ENCODE peak calls at places on chromosomes 11 and 22, in eight cellular contexts. D is CD8-positive, alpha-beta T cell; X is breast epithelium; E is uterus; Z is DND-41; Q is neural progenitor cell; P is brain microvascular endothelial cell; N is A673. J is an unnamed sample. For H3K27me3, the result is how much of the 10 kb centered on the place peaks cover.

GRCh38 chr22:36238348-36239149 is 778 bp downstream of the APOL2 start:
- DNase-seq in D (no peak), Q (no peak), X (no peak), P (no peak), N (peak), E (no peak), Z (peak), J (no peak)

GRCh38 chr11:127002669-127003259 is 2.2 kb upstream of the KIRREL3 start:
- DNase-seq in P (no peak), N (no peak), D (no peak), X (no peak), Z (no peak), E (no peak), Q (peak), J (no peak)

GRCh38 chr22:41308544-41308947 is 7.2 kb downstream of the ZC3H7B start:
- DNase-seq in Z (no peak), E (no peak), D (no peak), Q (no peak), N (peak), P (no peak), X (no peak), J (no peak)

GRCh38 chr11:72982286-72982685 is 159.8 kb downstream of the FCHSD2 start:
- DNase-seq in Q (no peak), Z (no peak), D (no peak), N (no peak), P (no peak), X (no peak), E (no peak), J (no peak)

GRCh38 chr11:2260491-2261364 is 9.7 kb downstream of the ASCL2 start:
- DNase-seq in E (no peak), Z (no peak), X (peak), D (no peak), Q (no peak), N (no peak), P (no peak), J (no peak)

GRCh38 chr11:103546236-103546635 is 437.0 kb downstream of the DYNC2H1 start:
- DNase-seq in N (no peak), Z (no peak), E (no peak), X (no peak), D (no peak), Q (no peak), P (peak), J (no peak)

GRCh38 chr22:40707154-40707553 is 27.9 kb downstream of the MCHR1 start:
- DNase-seq in N (no peak), P (no peak), D (no peak), Q (no peak), E (no peak), Z (no peak), X (no peak), J (no peak)

GRCh38 chr11:714436-714835 is 8.4 kb downstream of the EPS8L2 start:
- DNase-seq in N (no peak), X (no peak), Q (no peak), Z (no peak), E (no peak), P (no peak), D (no peak), J (no peak)

GRCh38 chr11:73308963-73309960 is 1.2 kb downstream of the ARHGEF17 start:
- DNase-seq in Q (peak), D (no peak), Z (no peak), N (peak), E (peak), P (peak), X (peak), J (no peak)

GRCh38 chr11:131077340-131077739 is 161.1 kb upstream of the SNX19 start:
- DNase-seq in D (no peak), X (no peak), E (no peak), Q (no peak), Z (no peak), N (no peak), P (no peak), J (no peak)

GRCh38 chr11:68002943-68003845 is 703 bp downstream of the UNC93B1 start:
- DNase-seq in N (no peak), P (no peak), X (no peak), Q (peak), E (no peak), Z (no peak), D (peak), J (no peak)

GRCh38 chr22:46068908-46069481 is 81.3 kb upstream of the PPARA start:
- DNase-seq in Z (peak), N (peak), X (peak), E (peak), Q (no peak), P (no peak), D (no peak), J (no peak)

GRCh38 chr22:30305519-30305905 is 16.2 kb upstream of the CASTOR1 start:
- DNase-seq in Z (peak), E (peak), N (no peak), P (no peak), D (peak), Q (no peak), X (no peak), J (no peak)

GRCh38 chr22:32991353-32992115 is 66.6 kb downstream of the SYN3 start:
- DNase-seq in Z (no peak), X (no peak), Q (no peak), D (no peak), E (peak), P (no peak), N (peak), J (peak)

GRCh38 chr11:17257200-17257599 is 19.3 kb upstream of the NUCB2 start:
- DNase-seq in P (peak), D (no peak), N (no peak), E (no peak), X (no peak), Z (no peak), Q (no peak), J (no peak)

GRCh38 chr11:67267188-67268035 is 1.1 kb downstream of the GRK2 start:
- DNase-seq in D (no peak), Q (no peak), Z (peak), X (no peak), E (peak), N (no peak), P (no peak), J (no peak)

GRCh38 chr11:78586452-78587046 is 11.9 kb upstream of the NARS2 start:
- DNase-seq in X (no peak), Z (no peak), N (peak), D (no peak), P (no peak), E (no peak), Q (no peak), J (no peak)

GRCh38 chr22:39429186-39429585 is 27.6 kb upstream of the MGAT3 start:
- DNase-seq in X (no peak), Z (no peak), P (no peak), N (no peak), Q (no peak), E (no peak), D (no peak), J (no peak)

GRCh38 chr11:43130616-43131015 is 181.2 kb upstream of the API5 start:
- DNase-seq in Q (peak), E (no peak), Z (no peak), P (no peak), N (peak), D (no peak), X (no peak), J (peak)

GRCh38 chr11:68267881-68268240 is 3.9 kb downstream of the C11orf24 start:
- DNase-seq in N (no peak), P (no peak), Q (no peak), E (no peak), D (no peak), X (no peak), Z (no peak), J (no peak)

GRCh38 chr22:48181168-48181955 is 1418.9 kb downstream of the TBC1D22A start:
- DNase-seq in P (no peak), Q (no peak), E (no peak), Z (no peak), D (no peak), N (no peak), X (no peak), J (no peak)

GRCh38 chr22:23754980-23755636 is 883 bp upstream of the VPREB3 start:
- DNase-seq in D (no peak), Q (no peak), Z (no peak), P (no peak), N (no peak), E (no peak), X (no peak), J (no peak)

GRCh38 chr11:90213322-90213721 is 9.5 kb downstream of the CHORDC1 start:
- DNase-seq in P (no peak), Q (no peak), E (no peak), D (no peak), Z (no peak), N (no peak), X (no peak), J (no peak)

GRCh38 chr11:68454767-68455166 is 5.8 kb upstream of the PPP6R3 start:
- DNase-seq in X (no peak), P (no peak), D (no peak), Q (peak), Z (no peak), E (no peak), N (no peak), J (no peak)

GRCh38 chr11:13026722-13027121 is 17.6 kb downstream of the RASSF10 start:
- DNase-seq in E (no peak), Q (peak), N (no peak), D (no peak), P (no peak), X (no peak), Z (no peak), J (no peak)

GRCh38 chr22:27331526-27332281 is 469.9 kb downstream of the MN1 start:
- DNase-seq in Q (peak), D (no peak), P (peak), Z (no peak), N (peak), X (no peak), E (no peak), J (peak)

GRCh38 chr11:16572946-16573345 is 165.5 kb upstream of the C11orf58 start:
- DNase-seq in E (no peak), N (peak), Q (no peak), D (no peak), X (no peak), Z (no peak), P (no peak), J (no peak)

GRCh38 chr11:86934263-86934932 is 20.8 kb downstream of the FZD4 start:
- DNase-seq in D (no peak), N (no peak), E (no peak), P (no peak), X (no peak), Z (no peak), Q (no peak), J (no peak)

GRCh38 chr22:44583076-44583760 is 85.2 kb upstream of the RTL6 start:
- DNase-seq in X (peak), Z (no peak), Q (no peak), N (peak), E (peak), P (no peak), D (no peak), J (peak)

GRCh38 chr22:29570912-29571549 is 9.9 kb downstream of the NIPSNAP1 start:
- DNase-seq in X (no peak), E (no peak), Z (no peak), Q (no peak), P (no peak), N (no peak), D (no peak), J (no peak)

GRCh38 chr22:17120711-17121234 is 387 bp downstream of the TMEM121B start:
- DNase-seq in X (no peak), Q (peak), P (no peak), Z (peak), N (peak), D (no peak), E (no peak), J (peak)

GRCh38 chr11:79419120-79419519 is 21.7 kb downstream of the TENM4 start:
- DNase-seq in D (no peak), X (no peak), P (peak), E (no peak), N (no peak), Q (no peak), Z (no peak), J (no peak)

GRCh38 chr11:87359401-87359800 is 321.7 kb downstream of the TMEM135 start:
- DNase-seq in N (no peak), X (no peak), P (no peak), D (no peak), Z (no peak), E (no peak), Q (no peak), J (no peak)

GRCh38 chr11:87445002-87445401 is 407.3 kb downstream of the TMEM135 start:
- DNase-seq in Z (no peak), D (no peak), N (no peak), X (no peak), P (peak), E (no peak), Q (no peak), J (no peak)

GRCh38 chr22:25777870-25778269 is 35.9 kb downstream of the MYO18B start:
- DNase-seq in E (no peak), Z (peak), P (peak), N (peak), Q (peak), D (no peak), X (no peak), J (peak)
- TF ChIP-seq CTCF in E (no peak), Z (peak), P (peak), N (peak), Q (peak), D (no peak), X (no peak), J (peak)

GRCh38 chr22:19739448-19739895 is 16.1 kb downstream of the GP1BB start:
- DNase-seq in E (no peak), X (no peak), D (no peak), N (no peak), P (no peak), Z (no peak), Q (no peak), J (no peak)
- H3K4me3 ChIP-seq in E (no peak), X (no peak), D (no peak), N (no peak), P (no peak), Z (no peak), Q (no peak), J (no peak)

GRCh38 chr11:57160665-57161064 is 21.1 kb upstream of the LRRC55 start:
- DNase-seq in Q (no peak), E (no peak), P (no peak), X (no peak), D (no peak), N (no peak), Z (no peak), J (no peak)

GRCh38 chr11:57156928-57157327 is 24.8 kb upstream of the LRRC55 start:
- DNase-seq in D (no peak), X (no peak), P (no peak), N (no peak), E (no peak), Z (no peak), Q (no peak), J (no peak)

GRCh38 chr11:57157624-57158023 is 24.1 kb upstream of the LRRC55 start:
- DNase-seq in X (no peak), E (no peak), N (no peak), Q (no peak), Z (no peak), D (no peak), P (no peak), J (no peak)

GRCh38 chr11:57158180-57158579 is 23.6 kb upstream of the LRRC55 start:
- DNase-seq in E (no peak), Z (no peak), X (no peak), Q (no peak), P (no peak), N (no peak), D (no peak), J (no peak)

GRCh38 chr11:57158582-57158981 is 23.2 kb upstream of the LRRC55 start:
- DNase-seq in Q (no peak), N (no peak), P (no peak), E (no peak), Z (no peak), D (no peak), X (no peak), J (no peak)
- H3K27me3 ChIP-seq in Q (under half), N (under half), P (under half), E (under half), Z (under half), D (under half), X (under half), J (under half)

GRCh38 chr11:81959341-81959740 is 774.3 kb downstream of the FAM181B start:
- DNase-seq in E (no peak), N (no peak), P (peak), X (no peak), Q (peak), D (no peak), Z (no peak), J (no peak)

GRCh38 chr11:81966340-81966739 is 767.3 kb downstream of the FAM181B start:
- DNase-seq in P (no peak), N (no peak), Q (no peak), Z (no peak), X (no peak), D (no peak), E (no peak), J (no peak)

GRCh38 chr11:81967242-81967641 is 766.4 kb downstream of the FAM181B start:
- DNase-seq in Z (no peak), D (no peak), Q (no peak), P (peak), N (no peak), X (no peak), E (no peak), J (no peak)

DNA sequence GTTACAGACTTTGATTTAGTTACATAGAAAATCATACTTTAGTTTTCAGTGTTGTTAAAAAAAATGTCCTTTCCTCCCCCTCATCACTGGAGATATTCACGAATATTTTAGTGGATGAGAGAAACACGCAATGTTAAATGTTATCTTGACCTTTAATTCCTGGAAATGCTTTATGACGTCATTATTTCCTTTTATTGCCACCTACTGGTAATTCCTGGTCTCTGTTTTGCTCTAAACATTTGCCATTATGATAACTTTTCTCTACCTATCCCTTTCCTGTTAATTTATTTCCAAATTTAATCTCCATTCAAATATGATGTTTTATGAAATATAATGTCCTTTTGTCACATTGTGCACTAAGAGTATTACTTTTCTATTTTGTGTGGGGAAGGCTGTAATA is 770.6 kb downstream of the FAM181B start:
- DNase-seq in P (no peak), E (no peak), N (peak), Z (no peak), X (no peak), Q (no peak), D (no peak), J (no peak)
- TF ChIP-seq CTCF in P (peak), E (no peak), N (peak), Z (peak), X (no peak), Q (peak), D (no peak), J (no peak)

GRCh38 chr11:33692013-33692504 is 8.6 kb downstream of the C11orf91 start:
- DNase-seq in Q (peak), X (no peak), N (peak), E (peak), D (no peak), Z (no peak), P (peak), J (no peak)
- H3K4me3 ChIP-seq in Q (no peak), X (no peak), N (peak), E (peak), D (no peak), Z (no peak), P (peak), J (no peak)

GRCh38 chr11:122822241-122822640 is 16.1 kb upstream of the CRTAM start:
- DNase-seq in D (no peak), N (no peak), Q (no peak), E (no peak), X (no peak), Z (no peak), P (no peak), J (no peak)

GRCh38 chr11:122816701-122817100 is 21.6 kb upstream of the CRTAM start:
- DNase-seq in X (no peak), D (no peak), N (no peak), Q (no peak), E (no peak), Z (no peak), P (no peak), J (no peak)

GRCh38 chr11:122817121-122817520 is 21.2 kb upstream of the CRTAM start:
- DNase-seq in D (no peak), Z (no peak), P (no peak), N (no peak), Q (no peak), X (no peak), E (no peak), J (no peak)

GRCh38 chr11:122823564-122823963 is 14.7 kb upstream of the CRTAM start:
- DNase-seq in E (no peak), P (no peak), N (no peak), D (no peak), Q (no peak), Z (no peak), X (no peak), J (no peak)

DNA sequence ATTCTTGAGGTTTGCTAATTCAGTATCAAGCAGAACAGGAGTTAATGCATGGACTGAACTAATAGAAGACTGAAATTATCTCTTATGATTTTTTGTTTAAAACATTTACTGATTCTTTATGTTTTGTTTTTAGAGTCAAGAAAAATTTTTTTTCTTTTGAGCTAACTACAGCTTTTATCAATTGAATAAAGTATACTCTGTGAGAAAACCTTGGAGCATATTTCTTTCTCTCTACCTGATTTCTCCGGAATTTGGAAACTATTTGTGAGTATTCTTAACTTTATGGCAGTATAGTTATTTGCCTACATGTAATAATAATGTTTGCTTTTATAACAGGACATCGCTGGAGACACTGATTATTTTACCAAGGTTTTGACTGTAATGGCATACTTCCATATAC is 18.1 kb upstream of the CRTAM start:
- DNase-seq in X (no peak), E (no peak), D (no peak), N (no peak), P (no peak), Z (no peak), Q (no peak), J (no peak)
- H3K27me3 ChIP-seq in X (under half), E (under half), D (under half), N (under half), P (under half), Z (under half), Q (under half), J (under half)

GRCh38 chr11:124890701-124891389 is 6.8 kb downstream of the ROBO4 start:
- DNase-seq in Z (no peak), Q (no peak), X (no peak), N (no peak), D (no peak), E (no peak), P (no peak), J (no peak)
- TF ChIP-seq CTCF in Z (no peak), Q (no peak), X (no peak), N (no peak), D (no peak), E (no peak), P (no peak), J (no peak)

GRCh38 chr11:9687736-9688494 is 24.0 kb downstream of the SWAP70 start:
- DNase-seq in P (peak), Z (no peak), E (no peak), D (no peak), N (peak), Q (no peak), X (no peak), J (no peak)

GRCh38 chr11:9692696-9693095 is 28.8 kb downstream of the SWAP70 start:
- DNase-seq in X (no peak), P (no peak), Q (no peak), D (no peak), E (no peak), N (no peak), Z (no peak), J (no peak)

GRCh38 chr11:9691865-9692264 is 28.0 kb downstream of the SWAP70 start:
- DNase-seq in E (no peak), X (no peak), Q (no peak), P (no peak), Z (no peak), D (no peak), N (no peak), J (no peak)

GRCh38 chr11:9689721-9690120 is 25.8 kb downstream of the SWAP70 start:
- DNase-seq in Z (no peak), X (no peak), P (no peak), E (no peak), Q (peak), N (peak), D (no peak), J (no peak)

GRCh38 chr11:9688716-9689511 is 25.0 kb downstream of the SWAP70 start:
- DNase-seq in D (no peak), Q (peak), N (peak), Z (no peak), X (no peak), E (no peak), P (peak), J (no peak)
- H3K4me3 ChIP-seq in D (no peak), Q (no peak), N (peak), Z (no peak), X (no peak), E (no peak), P (no peak), J (no peak)

DNA sequence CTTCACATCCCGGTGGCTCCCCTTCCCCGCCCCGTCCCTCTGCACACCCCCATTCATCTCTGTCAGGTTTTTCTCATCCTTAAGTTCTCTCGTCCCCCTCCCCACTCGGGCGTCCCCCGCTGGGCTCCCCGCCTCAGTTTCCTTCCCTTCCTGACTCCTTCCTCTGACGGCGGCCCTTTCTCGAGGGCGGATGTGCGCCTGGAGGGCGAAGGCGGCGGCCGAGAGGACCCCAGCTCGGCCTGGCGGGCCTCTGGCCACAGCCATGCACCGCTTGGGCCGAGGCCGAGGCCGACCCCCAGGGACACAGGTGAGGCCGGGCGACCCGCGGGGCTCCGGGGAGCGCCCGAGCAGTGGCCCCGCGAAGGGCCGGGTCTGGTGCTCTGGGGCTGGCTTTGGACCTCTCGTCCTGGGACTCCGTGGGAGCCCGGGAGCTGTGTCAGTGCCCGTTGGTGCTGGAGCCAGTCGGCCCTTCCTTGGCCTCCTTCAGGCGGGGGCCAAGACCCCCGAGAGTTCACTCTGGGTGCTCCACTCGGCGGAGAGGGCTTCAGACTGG is 2.9 kb downstream of the PHLDB1 start:
- DNase-seq in N (no peak), E (peak), X (peak), Q (peak), D (no peak), P (no peak), Z (no peak), J (no peak)
- H3K27me3 ChIP-seq in N (under half), E (under half), X (under half), Q (half or more), D (under half), P (under half), Z (half or more), J (under half)

J was measured in WERI-Rb-1.